ENCODE peak calls at places on chromosome 12, in four cellular contexts. E is endothelial cell; M is glutamatergic neuron; I is activated CD4-positive, alpha-beta T cell treated with anti-CD3 and anti-CD28 coated beads, Interleukin-2, amount 10 ng/mL, durations not matched to agents 7 days and 5 days. S is an unnamed sample.

GRCh38 chr12:59452746-59453145 is 143.1 kb upstream of the SLC16A7 start:
- DNase-seq in E (no peak), M (no peak), I (no peak), S (no peak)

GRCh38 chr12:90090929-90091651 is 382.5 kb upstream of the ATP2B1 start:
- DNase-seq in E (no peak), M (no peak), I (peak), S (no peak)

GRCh38 chr12:105083551-105084105 is 630 bp downstream of the ALDH1L2 start:
- DNase-seq in E (no peak), M (peak), I (no peak), S (no peak)

GRCh38 chr12:106978035-106978800 is 8.7 kb downstream of the MTERF2 start:
- DNase-seq in E (no peak), M (no peak), I (no peak), S (no peak)

GRCh38 chr12:40378721-40379120 is 153.9 kb downstream of the LRRK2 start:
- DNase-seq in E (no peak), M (no peak), I (no peak), S (no peak)

GRCh38 chr12:114355389-114356088 is 50.4 kb downstream of the TBX5 start:
- DNase-seq in E (peak), M (no peak), I (no peak), S (no peak)

GRCh38 chr12:99984271-99985128 is at the start of gene ANKS1B:
- DNase-seq in E (peak), M (peak), I (no peak), S (no peak)

GRCh38 chr12:3662516-3662915 is 90.4 kb downstream of the CRACR2A start:
- DNase-seq in E (no peak), M (peak), I (no peak), S (no peak)

GRCh38 chr12:59689776-59690175 is 93.9 kb downstream of the SLC16A7 start:
- DNase-seq in E (no peak), M (no peak), I (no peak), S (no peak)

GRCh38 chr12:78088391-78088832 is 257.7 kb downstream of the NAV3 start:
- DNase-seq in E (no peak), M (no peak), I (no peak), S (no peak)

S was measured in CD4-positive, alpha-beta memory T cell.